ENCODE peak calls at places on chromosomes 3 and 15, in eight cellular contexts. S is brain microvascular endothelial cell, V is adrenal gland, D is cardiac muscle cell, N is left ventricle myocardium inferior, Y is astrocyte of the cerebellum, I is Peyer's patch, B is A549. Q is an unnamed sample.

GRCh38 chr3:61155701-61156292 is 95.5 kb downstream of the FHIT start:
- DNase-seq in S (no peak), I (no peak), N (no peak), V (peak; percentile 50), D (no peak), B (no peak), Y (no peak), Q (no peak)

GRCh38 chr3:175457301-175457700 is 598.2 kb downstream of the NAALADL2 start:
- DNase-seq in I (no peak), B (no peak), N (no peak), D (no peak), V (no peak), Y (no peak), S (no peak), Q (no peak)

GRCh38 chr3:120368172-120368571 is 19.0 kb upstream of the LRRC58 start:
- DNase-seq in B (no peak), D (no peak), S (no peak), N (no peak), Y (no peak), V (no peak), I (no peak), Q (no peak)

GRCh38 chr3:24548278-24548677 is 53.6 kb upstream of the THRB start:
- DNase-seq in S (peak; percentile 7), I (no peak), V (no peak), B (no peak), Y (no peak), D (no peak), N (no peak), Q (peak; percentile 16)

GRCh38 chr15:91928676-91929075 is 75.2 kb downstream of the SLCO3A1 start:
- DNase-seq in N (no peak), I (no peak), Y (no peak), D (no peak), S (no peak), B (no peak), V (no peak), Q (no peak)

GRCh38 chr3:183826448-183826847 is 1.1 kb upstream of the MAP6D1 start:
- DNase-seq in Y (no peak), D (peak; percentile 8), I (no peak), V (peak; percentile 55), S (no peak), N (peak; percentile 48), B (no peak), Q (no peak)

GRCh38 chr3:180640987-180641386 is 38.3 kb downstream of the CCDC39 start:
- DNase-seq in S (no peak), B (no peak), I (no peak), V (no peak), D (no peak), Y (no peak), N (no peak), Q (no peak)

GRCh38 chr15:80906159-80906775 is 83.4 kb downstream of the MESD start:
- DNase-seq in I (no peak), N (no peak), D (peak; percentile 43), B (no peak), V (peak; percentile 45), Y (no peak), S (no peak), Q (peak; percentile 91)

GRCh38 chr15:97234841-97235240 is 725.7 kb upstream of the ARRDC4 start:
- DNase-seq in D (no peak), Y (no peak), B (no peak), V (no peak), I (no peak), S (no peak), N (no peak), Q (no peak)

GRCh38 chr3:29415824-29416223 is 135.0 kb downstream of the RBMS3 start:
- DNase-seq in S (no peak), N (no peak), V (no peak), Y (no peak), D (no peak), B (no peak), I (no peak), Q (no peak)

GRCh38 chr3:119360736-119361462 is 66.7 kb downstream of the ARHGAP31 start:
- DNase-seq in I (no peak), N (no peak), V (no peak), D (no peak), S (no peak), Y (no peak), B (no peak), Q (no peak)

GRCh38 chr3:44874308-44874707 is at the start of gene TGM4:
- DNase-seq in D (no peak), Y (no peak), V (no peak), B (no peak), I (no peak), N (no peak), S (no peak), Q (no peak)

GRCh38 chr3:117751691-117752090 is 1042.1 kb downstream of the TUSC7 start:
- DNase-seq in B (no peak), V (no peak), I (no peak), Y (no peak), D (no peak), N (no peak), S (no peak), Q (no peak)

GRCh38 chr3:150740733-150741496 is 22.1 kb downstream of the SIAH2 start:
- DNase-seq in D (no peak), I (no peak), V (peak; percentile 84), N (no peak), S (no peak), B (no peak), Y (no peak), Q (no peak)

GRCh38 chr3:109018828-109019227 is 65.1 kb upstream of the GUCA1C start:
- DNase-seq in N (no peak), S (no peak), Y (no peak), D (no peak), B (no peak), V (no peak), I (no peak), Q (no peak)

GRCh38 chr3:189049458-189050231 is 122.1 kb upstream of the TPRG1 start:
- DNase-seq in S (no peak), V (no peak), N (no peak), D (no peak), Y (no peak), B (no peak), I (no peak), Q (no peak)

GRCh38 chr3:153001428-153001827 is 160.6 kb upstream of the RAP2B start:
- DNase-seq in D (no peak), S (no peak), B (no peak), I (no peak), V (no peak), N (no peak), Y (no peak), Q (no peak)

GRCh38 chr3:39126532-39127071 is 19.1 kb downstream of the TTC21A start:
- DNase-seq in V (peak; percentile 63), Y (no peak), S (peak; percentile 45), D (peak; percentile 62), B (no peak), N (no peak), I (peak; percentile 51), Q (peak; percentile 72)

GRCh38 chr15:58308742-58309355 is 122.9 kb upstream of the LIPC start:
- DNase-seq in Y (no peak), V (no peak), B (no peak), I (no peak), D (no peak), S (no peak), N (no peak), Q (no peak)
- TF ChIP-seq CTCF in Y (no peak), V (no peak), B (no peak), I (no peak), D (no peak), S (peak; percentile 8), N (no peak), Q (no peak)

GRCh38 chr3:112561085-112561692 is 573 bp downstream of the ATG3 start:
- DNase-seq in I (peak; percentile 92), S (peak; percentile 80), V (peak; percentile 85), D (peak; percentile 87), B (peak; percentile 57), N (peak; percentile 58), Y (peak; percentile 72), Q (peak; percentile 84)

GRCh38 chr3:112560330-112560729 is 1.4 kb downstream of the ATG3 start:
- DNase-seq in D (no peak), B (no peak), Y (no peak), S (no peak), N (no peak), I (no peak), V (no peak), Q (no peak)

GRCh38 chr3:112557980-112558379 is 3.8 kb downstream of the ATG3 start:
- DNase-seq in S (no peak), N (no peak), I (no peak), Y (no peak), V (no peak), B (no peak), D (no peak), Q (no peak)

DNA sequence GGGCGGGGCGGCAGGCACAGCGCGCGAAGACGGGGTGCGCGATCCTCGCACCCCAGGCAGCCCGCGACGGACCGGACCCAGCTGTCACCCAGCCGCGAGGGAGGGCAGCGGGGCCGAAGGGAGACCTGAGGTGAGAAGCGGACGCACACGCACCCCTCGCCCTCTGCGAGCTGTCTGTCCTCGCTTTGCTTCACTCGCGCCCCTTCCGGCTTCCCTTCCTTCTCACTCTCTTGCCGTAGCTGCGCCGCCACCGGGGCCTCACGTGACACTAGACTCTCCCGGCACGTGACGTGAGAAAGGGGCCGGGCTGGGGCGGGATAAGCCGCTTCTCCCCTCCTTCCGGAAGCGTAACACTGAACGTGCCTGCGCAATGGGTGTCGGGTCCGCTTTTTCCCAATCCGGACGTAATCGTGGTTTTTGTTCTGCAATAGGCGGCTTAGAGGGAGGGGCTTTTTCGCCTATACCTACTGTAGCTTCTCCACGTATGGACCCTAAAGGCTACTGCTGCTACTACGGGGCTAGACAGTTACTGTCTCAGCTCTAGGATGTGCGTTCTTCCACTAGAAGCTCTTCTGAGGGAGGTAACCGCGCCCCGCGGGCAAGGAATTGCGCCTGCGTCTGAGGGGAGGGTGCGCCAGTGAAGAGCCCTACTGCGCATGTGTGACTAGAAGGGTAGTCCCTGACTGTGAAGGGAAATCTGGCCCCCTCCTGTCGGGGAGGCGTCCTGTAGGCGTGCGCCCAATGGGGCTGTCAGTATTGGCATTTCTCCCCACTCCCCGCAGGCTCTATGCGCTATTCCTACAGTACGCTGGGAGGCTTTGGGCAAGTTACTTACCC is at the start of the genes ATG3 and SLC35A5:
- DNase-seq in Y (peak; percentile 93), N (peak; percentile 99), D (peak; percentile 98), V (peak; percentile 99), S (peak; percentile 98), I (peak; percentile 98), B (peak; percentile 96), Q (peak; percentile 99)
- TF ChIP-seq CTCF in Y (no peak), N (no peak), D (no peak), V (no peak), S (peak; percentile 3), I (no peak), B (no peak), Q (no peak)

DNA sequence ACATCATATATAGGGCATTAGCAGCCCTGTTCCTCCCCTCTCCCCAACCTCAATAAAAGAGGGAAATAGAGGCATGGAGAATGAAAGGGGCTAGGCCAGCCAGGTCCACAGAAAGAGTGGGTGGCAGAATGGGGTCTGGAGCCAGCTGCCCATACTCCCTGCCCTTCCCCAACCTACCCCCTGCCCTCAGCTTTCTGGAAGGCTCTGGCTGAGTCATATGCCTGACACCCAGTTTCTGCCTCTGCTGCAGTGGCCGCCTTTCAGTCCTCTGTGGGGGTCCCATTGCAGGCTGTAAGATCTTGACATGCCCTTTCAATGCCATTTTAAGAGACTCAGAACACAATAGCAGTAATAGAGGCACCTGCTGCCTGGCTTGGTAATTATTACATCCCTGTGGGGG is 95.7 kb downstream of the LINGO1 start:
- DNase-seq in D (no peak), N (no peak), B (no peak), S (no peak), Y (no peak), I (peak; percentile 13), V (no peak), Q (no peak)
- TF ChIP-seq CTCF in D (no peak), N (no peak), B (no peak), S (no peak), Y (no peak), I (no peak), V (no peak), Q (no peak)

GRCh38 chr15:99384992-99385669 is 133.8 kb downstream of the LRRC28 start:
- DNase-seq in B (no peak), N (no peak), V (no peak), S (no peak), I (no peak), Y (no peak), D (no peak), Q (no peak)
- TF ChIP-seq CTCF in B (no peak), N (peak; percentile 14), V (no peak), S (peak; percentile 48), I (no peak), Y (peak; percentile 9), D (peak; percentile 17), Q (no peak)

Q was measured in MCF 10A.